ENCODE peak calls at places on chromosomes 1 and 21, in five cellular contexts. Z is uterus, O is body of pancreas, B is GM12891, H is stomach. C is an unnamed sample.

GRCh38 chr1:100387209-100387608 is 34.9 kb downstream of the CDC14A start:
- DNase-seq in Z (no peak), O (no peak), B (no peak), H (no peak), C (no peak)

GRCh38 chr1:53115403-53116306 is 26.8 kb downstream of the SLC1A7 start:
- DNase-seq in Z (no peak), O (no peak), B (no peak), H (peak; percentile 50), C (no peak)

GRCh38 chr1:164748253-164748899 is 189.4 kb downstream of the PBX1 start:
- DNase-seq in Z (peak; percentile 60), O (no peak), B (no peak), H (no peak), C (no peak)

GRCh38 chr1:27548858-27549719 is 54.9 kb downstream of the AHDC1 start:
- DNase-seq in Z (no peak), O (no peak), B (no peak), H (no peak), C (no peak)

GRCh38 chr1:201946224-201946908 is at the start of gene LMOD1:
- DNase-seq in Z (peak; percentile 95), O (peak; percentile 83), B (no peak), H (peak; percentile 78), C (peak; percentile 56)

GRCh38 chr1:5254131-5254725 is 599.8 kb downstream of the AJAP1 start:
- DNase-seq in Z (no peak), O (no peak), B (no peak), H (peak; percentile 24), C (no peak)

GRCh38 chr1:207404849-207405525 is 49.1 kb upstream of the CR2 start:
- DNase-seq in Z (no peak), O (no peak), B (peak; percentile 39), H (no peak), C (peak; percentile 28)

GRCh38 chr1:201656670-201657032 is 117.7 kb downstream of the NAV1 start:
- DNase-seq in Z (no peak), O (peak; percentile 20), B (no peak), H (no peak), C (no peak)

GRCh38 chr1:145871994-145872411 is 13.1 kb upstream of the PIAS3 start:
- DNase-seq in Z (peak; percentile 50), O (no peak), B (peak; percentile 41), H (peak; percentile 31), C (no peak)

GRCh38 chr1:209627349-209628196 is 24.7 kb downstream of the LAMB3 start:
- DNase-seq in Z (peak; percentile 66), O (peak; percentile 81), B (peak; percentile 83), H (peak; percentile 79), C (peak; percentile 62)

GRCh38 chr1:20442920-20443625 is 42.9 kb downstream of the CAMK2N1 start:
- DNase-seq in Z (no peak), O (no peak), B (no peak), H (no peak), C (no peak)

GRCh38 chr1:6348511-6349191 is 44.9 kb downstream of the ACOT7 start:
- DNase-seq in Z (no peak), O (no peak), B (no peak), H (peak; percentile 41), C (no peak)

GRCh38 chr1:222464841-222465210 is 83.1 kb downstream of the HHIPL2 start:
- DNase-seq in Z (peak; percentile 61), O (peak; percentile 67), B (no peak), H (peak; percentile 36), C (peak; percentile 48)

GRCh38 chr1:26335774-26336476 is 18.0 kb downstream of the CRYBG2 start:
- DNase-seq in Z (peak; percentile 47), O (no peak), B (no peak), H (no peak), C (no peak)

GRCh38 chr1:118984086-118984989 is 3.8 kb downstream of the TBX15 start:
- DNase-seq in Z (no peak), O (peak; percentile 53), B (no peak), H (no peak), C (no peak)

GRCh38 chr1:197356723-197357533 is 88.9 kb downstream of the CRB1 start:
- DNase-seq in Z (no peak), O (peak; percentile 32), B (peak; percentile 8), H (no peak), C (peak; percentile 8)

GRCh38 chr1:28144203-28145135 is 32.0 kb downstream of the PTAFR start:
- DNase-seq in Z (no peak), O (no peak), B (peak; percentile 52), H (no peak), C (no peak)

GRCh38 chr1:97252925-97253324 is 531.3 kb downstream of the PTBP2 start:
- DNase-seq in Z (no peak), O (no peak), B (no peak), H (no peak), C (no peak)

GRCh38 chr21:44940116-44940631 is 345 bp downstream of the SLX9 start:
- DNase-seq in Z (no peak), O (no peak), B (no peak), H (no peak), C (peak; percentile 68)

GRCh38 chr1:6440198-6441126 is 15.9 kb downstream of the ESPN start:
- DNase-seq in Z (no peak), O (peak; percentile 74), B (peak; percentile 60), H (peak; percentile 78), C (no peak)

GRCh38 chr1:23478896-23479790 is 4.8 kb downstream of the ASAP3 start:
- DNase-seq in Z (peak; percentile 78), O (peak; percentile 86), B (no peak), H (peak; percentile 86), C (peak; percentile 36)

GRCh38 chr1:197222025-197222685 is 45.9 kb upstream of the CRB1 start:
- DNase-seq in Z (no peak), O (peak; percentile 32), B (no peak), H (no peak), C (no peak)

GRCh38 chr1:60280764-60281278 is 207.3 kb upstream of the C1orf87 start:
- DNase-seq in Z (no peak), O (no peak), B (no peak), H (no peak), C (no peak)

GRCh38 chr1:54376085-54377039 is 29.8 kb downstream of the SSBP3 start:
- DNase-seq in Z (no peak), O (no peak), B (peak; percentile 55), H (no peak), C (no peak)

GRCh38 chr1:29789221-29789909 is 553.0 kb downstream of the PTPRU start:
- DNase-seq in Z (no peak), O (no peak), B (no peak), H (no peak), C (no peak)

DNA sequence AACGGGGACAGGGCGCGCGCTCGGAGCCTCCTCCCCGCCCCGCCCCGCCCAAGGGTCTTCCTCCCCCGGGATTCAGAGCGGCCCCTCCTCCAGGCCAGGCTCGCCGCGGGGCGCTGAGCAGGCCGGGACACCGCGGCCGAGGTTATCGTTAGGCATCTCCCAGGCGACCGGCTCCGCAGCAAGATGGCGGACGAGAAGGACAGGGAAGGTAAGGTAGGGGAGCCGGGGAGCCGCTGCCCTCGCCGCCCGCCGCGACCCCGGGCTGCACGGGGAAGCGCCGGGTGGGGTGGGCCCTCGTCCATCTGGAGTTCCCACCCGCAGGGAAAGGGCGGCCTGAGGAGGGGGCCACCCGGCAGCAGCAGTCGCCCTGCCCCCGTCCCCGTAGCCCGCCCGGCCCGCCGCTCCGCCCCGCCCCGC is 105.9 kb upstream of the HNRNPU start:
- DNase-seq in Z (no peak), O (peak; percentile 81), B (no peak), H (peak; percentile 71), C (peak; percentile 38)
- TF ChIP-seq POLR2A in Z (peak; percentile 65), O (no peak), B (no peak), H (no peak), C (peak; percentile 36)

DNA sequence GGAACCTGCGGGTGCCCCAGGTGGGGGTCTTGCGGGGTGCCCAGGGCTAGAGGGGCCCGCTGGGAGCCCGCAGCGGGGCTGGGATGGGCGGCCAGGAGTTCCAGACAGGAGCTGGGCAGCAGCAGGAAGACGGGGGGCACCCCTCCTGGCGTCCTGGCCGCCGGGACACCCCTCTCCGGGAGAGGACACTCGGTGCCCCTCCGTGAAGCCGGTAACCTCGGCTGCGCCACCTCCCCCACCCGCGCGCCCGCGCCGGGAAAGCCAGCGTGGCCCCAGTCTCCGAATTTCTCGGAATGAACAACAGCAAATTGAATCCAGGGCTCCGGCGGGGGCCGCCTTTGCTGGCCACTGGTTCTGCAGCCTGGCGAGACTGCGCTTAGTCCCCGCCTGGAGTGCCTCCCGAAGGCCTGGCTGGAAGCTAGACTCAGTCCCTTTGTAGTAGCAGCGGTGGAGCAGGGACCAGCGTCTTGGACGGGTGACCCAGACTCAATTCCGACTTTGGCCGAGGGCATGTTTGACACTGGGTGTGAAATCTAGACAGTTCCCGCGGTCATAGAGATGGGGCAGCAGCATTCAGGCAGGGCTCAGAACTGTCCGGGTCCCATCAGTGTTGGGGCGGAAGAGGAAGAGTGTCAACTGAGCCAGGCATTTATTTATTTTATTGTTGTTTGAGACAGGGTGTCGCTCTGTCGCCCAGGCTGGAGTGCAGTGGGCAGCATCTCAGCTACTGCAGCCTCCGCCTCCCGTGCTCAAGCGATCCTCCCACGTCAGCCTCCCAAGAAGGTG is 766 bp downstream of the IFNGR2 start:
- DNase-seq in Z (peak; percentile 63), O (peak; percentile 55), B (peak; percentile 28), H (peak; percentile 62), C (peak; percentile 51)
- TF ChIP-seq POLR2A in Z (no peak), O (no peak), B (peak; percentile 57), H (no peak), C (no peak)

GRCh38 chr1:121517586-121518230 is 332.9 kb downstream of the SRGAP2C start:
- DNase-seq in Z (no peak), O (no peak), B (no peak), H (no peak), C (no peak)

GRCh38 chr1:121515235-121515634 is 330.5 kb downstream of the SRGAP2C start:
- DNase-seq in Z (no peak), O (no peak), B (no peak), H (no peak), C (no peak)

GRCh38 chr1:121518726-121519041 is 333.9 kb downstream of the SRGAP2C start:
- DNase-seq in Z (no peak), O (no peak), B (no peak), H (no peak), C (no peak)

GRCh38 chr1:121519042-121519755 is 334.4 kb downstream of the SRGAP2C start:
- DNase-seq in Z (no peak), O (peak; percentile 57), B (no peak), H (peak; percentile 59), C (no peak)

GRCh38 chr1:121516279-121516967 is 331.6 kb downstream of the SRGAP2C start:
- DNase-seq in Z (no peak), O (no peak), B (no peak), H (no peak), C (no peak)
- TF ChIP-seq POLR2A in Z (no peak), O (no peak), B (no peak), H (no peak), C (no peak)

DNA sequence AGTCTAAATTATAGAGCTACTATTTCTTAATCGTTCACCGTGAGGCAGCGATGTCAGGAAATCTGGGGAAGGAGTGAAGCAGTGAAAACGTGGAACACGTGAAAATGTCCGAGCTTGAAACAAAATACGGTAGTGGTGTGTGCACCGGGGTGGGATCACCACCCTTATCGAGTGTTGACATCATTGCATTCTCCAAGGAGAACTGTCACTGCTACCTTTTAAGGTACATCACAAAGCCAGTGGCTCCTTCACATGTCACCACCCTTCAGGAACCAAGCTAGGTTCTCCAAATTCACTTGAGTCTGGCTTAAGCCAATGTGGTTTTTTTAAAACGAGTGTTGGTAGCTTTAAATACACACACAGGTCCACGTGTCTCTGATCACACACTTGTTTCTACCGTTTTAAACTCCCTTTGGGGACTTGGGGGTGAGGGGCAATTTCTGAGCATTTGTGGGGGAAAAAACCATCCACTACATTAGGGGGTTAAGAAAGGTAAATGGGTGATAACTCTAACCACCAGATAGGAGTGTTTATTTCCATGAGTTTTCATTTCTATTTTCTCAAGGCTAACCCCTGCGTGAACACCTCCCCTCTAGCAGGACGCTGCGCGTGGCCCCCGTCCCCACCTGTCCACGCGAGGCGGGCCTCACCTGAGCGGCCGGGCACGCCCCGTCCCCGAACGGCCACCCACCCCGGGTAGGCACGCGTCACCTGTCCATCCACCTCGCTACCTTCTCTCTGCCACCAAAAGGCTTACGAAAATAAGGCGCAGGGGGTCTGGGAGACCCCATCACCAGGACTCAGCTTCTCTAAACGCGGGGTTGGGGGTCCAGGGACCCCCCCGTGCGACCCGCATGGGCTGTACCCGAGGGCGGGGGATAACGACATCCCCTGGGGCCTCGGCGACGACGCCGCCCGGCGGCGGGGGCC is 978 bp downstream of the PRDM15 start:
- DNase-seq in Z (peak; percentile 40), O (peak; percentile 64), B (no peak), H (peak; percentile 54), C (peak; percentile 35)
- TF ChIP-seq POLR2A in Z (no peak), O (no peak), B (no peak), H (no peak), C (no peak)

C was measured in H54.